ENCODE peak calls at places on chromosomes 3 and 15, in eight cellular contexts. Q is left ventricle myocardium superior; J is CD4-positive, alpha-beta memory T cell; C is H54; I is hepatic stellate cell; Y is nephron progenitor cell; M is NCI-H1417; H is HuH-7.5. D is an unnamed sample.

GRCh38 chr3:29759443-29760033 is 478.7 kb downstream of the RBMS3 start:
- DNase-seq in M (peak; percentile 46), Q (peak; percentile 21), I (no peak), J (no peak), Y (no peak), C (no peak), H (no peak), D (no peak)

GRCh38 chr3:14256561-14257342 is 78.1 kb downstream of the LSM3 start:
- DNase-seq in Q (no peak), C (no peak), I (no peak), Y (peak; percentile 33), H (no peak), J (no peak), M (peak; percentile 4), D (peak; percentile 67)

GRCh38 chr15:58462547-58462946 is 30.8 kb downstream of the LIPC start:
- DNase-seq in C (no peak), Q (no peak), J (no peak), Y (no peak), I (no peak), H (no peak), M (peak; percentile 64), D (peak; percentile 62)

GRCh38 chr15:86054338-86054737 is 25.3 kb upstream of the AGBL1 start:
- DNase-seq in Q (no peak), H (no peak), M (no peak), J (no peak), Y (no peak), C (no peak), I (no peak), D (no peak)

GRCh38 chr3:194327414-194328079 is 23.6 kb downstream of the CPN2 start:
- DNase-seq in H (no peak), J (no peak), Y (no peak), C (no peak), M (no peak), Q (no peak), I (no peak), D (no peak)

GRCh38 chr15:69305204-69305931 is 6.7 kb downstream of the PAQR5 start:
- DNase-seq in Y (no peak), Q (no peak), M (no peak), J (no peak), C (peak; percentile 67), H (no peak), I (peak; percentile 93), D (no peak)

GRCh38 chr3:18704326-18704725 is 279.2 kb upstream of the SATB1 start:
- DNase-seq in Y (no peak), M (no peak), J (no peak), H (no peak), I (no peak), Q (no peak), C (no peak), D (no peak)

GRCh38 chr3:189690672-189691071 is 59.5 kb downstream of the TP63 start:
- DNase-seq in I (no peak), H (no peak), Y (no peak), M (no peak), C (no peak), Q (no peak), J (no peak), D (no peak)

GRCh38 chr15:94972314-94972713 is 741.0 kb downstream of the MCTP2 start:
- DNase-seq in H (no peak), I (no peak), Q (no peak), Y (no peak), M (no peak), J (no peak), C (no peak), D (no peak)

GRCh38 chr15:80936288-80937078 is 53.1 kb downstream of the MESD start:
- DNase-seq in Y (no peak), H (no peak), I (no peak), M (no peak), C (no peak), J (no peak), Q (no peak), D (no peak)

GRCh38 chr3:111919370-111920065 is 59.3 kb upstream of the ABHD10 start:
- DNase-seq in C (no peak), M (no peak), H (no peak), Y (no peak), Q (no peak), I (no peak), J (no peak), D (no peak)